ENCODE peak calls at places on chromosomes 1 and 21, in seven cellular contexts. G is endothelial cell, R is GM13976, F is lower lobe of right lung, S is tibial nerve, U is H9, J is AG10803. X is an unnamed sample.

GRCh38 chr1:162916407-162916806 is 55.4 kb upstream of the CCDC190 start:
- DNase-seq in S (no peak), J (peak; percentile 68), R (no peak), G (no peak), U (no peak), F (no peak), X (no peak)

GRCh38 chr1:42146127-42146915 is 6.9 kb upstream of the GUCA2B start:
- DNase-seq in R (no peak), U (no peak), G (no peak), S (no peak), F (no peak), J (peak; percentile 4), X (no peak)

GRCh38 chr1:22111115-22111514 is 31.8 kb downstream of the WNT4 start:
- DNase-seq in F (no peak), R (no peak), J (no peak), G (no peak), S (no peak), U (no peak), X (no peak)

GRCh38 chr1:198623920-198624647 is 14.8 kb upstream of the PTPRC start:
- DNase-seq in F (no peak), J (peak; percentile 86), G (no peak), U (no peak), R (no peak), S (no peak), X (no peak)

GRCh38 chr1:224874775-224875174 is 54.7 kb upstream of the DNAH14 start:
- DNase-seq in F (no peak), G (no peak), S (no peak), R (no peak), J (no peak), U (no peak), X (no peak)

GRCh38 chr1:36425791-36426190 is 24.5 kb downstream of the OSCP1 start:
- DNase-seq in J (no peak), F (no peak), R (no peak), U (no peak), S (no peak), G (no peak), X (no peak)

GRCh38 chr1:216325336-216325735 is 97.9 kb downstream of the USH2A start:
- DNase-seq in G (no peak), U (no peak), R (no peak), S (no peak), J (no peak), F (no peak), X (no peak)

GRCh38 chr1:214429951-214430742 is 121.3 kb downstream of the PTPN14 start:
- DNase-seq in R (no peak), U (no peak), S (no peak), F (no peak), G (no peak), J (peak; percentile 43), X (no peak)

GRCh38 chr1:100883963-100884362 is 10.7 kb downstream of the EXTL2 start:
- DNase-seq in R (no peak), G (no peak), U (no peak), J (peak; percentile 46), S (no peak), F (no peak), X (no peak)

GRCh38 chr1:235073968-235074334 is 54.7 kb downstream of the TOMM20 start:
- DNase-seq in S (no peak), F (peak; percentile 78), J (no peak), R (no peak), G (no peak), U (no peak), X (no peak)
- TF ChIP-seq CTCF in S (no peak), F (no peak), J (no peak), R (no peak), G (no peak), U (no peak), X (no peak)

DNA sequence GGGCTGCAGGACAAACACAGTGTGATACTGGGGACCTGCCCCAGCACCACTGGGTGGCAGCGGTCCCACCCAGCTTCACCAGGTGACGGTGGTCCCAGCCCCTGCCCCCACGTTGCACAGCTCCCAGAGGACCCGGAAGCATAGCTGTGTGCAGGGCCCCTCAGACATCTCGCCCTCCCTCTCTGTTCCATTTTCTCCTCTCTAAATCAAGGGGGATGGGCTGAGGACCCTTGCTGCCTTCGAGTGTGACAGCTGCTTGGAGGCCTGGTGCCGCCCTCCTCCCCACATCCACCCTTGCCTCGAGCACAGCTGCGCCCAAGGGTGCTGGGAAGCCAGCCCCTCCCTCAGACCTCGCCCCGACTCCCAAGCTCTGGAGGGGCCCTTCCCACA is 16.1 kb upstream of the LRRC3 start:
- DNase-seq in S (no peak), R (no peak), J (no peak), U (no peak), G (no peak), F (no peak), X (no peak)
- TF ChIP-seq CTCF in S (no peak), R (no peak), J (no peak), U (no peak), G (no peak), F (no peak), X (no peak)

GRCh38 chr1:111334169-111334568 is 43.5 kb downstream of the CHIA start:
- DNase-seq in J (peak; percentile 51), S (peak; percentile 21), F (no peak), G (no peak), U (peak; percentile 43), R (peak; percentile 67), X (no peak)
- TF ChIP-seq CTCF in J (peak; percentile 78), S (peak; percentile 15), F (peak; percentile 65), G (peak; percentile 26), U (peak; percentile 90), R (peak; percentile 43), X (no peak)

GRCh38 chr1:13812456-13813397 is 112.7 kb downstream of the PRDM2 start:
- DNase-seq in S (no peak), G (no peak), R (no peak), F (no peak), J (no peak), U (no peak), X (no peak)

GRCh38 chr1:13806108-13806507 is 106.1 kb downstream of the PRDM2 start:
- DNase-seq in R (no peak), U (no peak), G (no peak), F (no peak), S (no peak), J (no peak), X (no peak)

GRCh38 chr1:13808729-13809131 is 108.7 kb downstream of the PRDM2 start:
- DNase-seq in F (no peak), J (peak; percentile 59), S (peak; percentile 39), U (no peak), G (no peak), R (no peak), X (no peak)

GRCh38 chr1:13807213-13807612 is 107.2 kb downstream of the PRDM2 start:
- DNase-seq in R (peak; percentile 63), J (peak; percentile 30), U (peak; percentile 67), G (peak; percentile 70), F (no peak), S (no peak), X (no peak)

DNA sequence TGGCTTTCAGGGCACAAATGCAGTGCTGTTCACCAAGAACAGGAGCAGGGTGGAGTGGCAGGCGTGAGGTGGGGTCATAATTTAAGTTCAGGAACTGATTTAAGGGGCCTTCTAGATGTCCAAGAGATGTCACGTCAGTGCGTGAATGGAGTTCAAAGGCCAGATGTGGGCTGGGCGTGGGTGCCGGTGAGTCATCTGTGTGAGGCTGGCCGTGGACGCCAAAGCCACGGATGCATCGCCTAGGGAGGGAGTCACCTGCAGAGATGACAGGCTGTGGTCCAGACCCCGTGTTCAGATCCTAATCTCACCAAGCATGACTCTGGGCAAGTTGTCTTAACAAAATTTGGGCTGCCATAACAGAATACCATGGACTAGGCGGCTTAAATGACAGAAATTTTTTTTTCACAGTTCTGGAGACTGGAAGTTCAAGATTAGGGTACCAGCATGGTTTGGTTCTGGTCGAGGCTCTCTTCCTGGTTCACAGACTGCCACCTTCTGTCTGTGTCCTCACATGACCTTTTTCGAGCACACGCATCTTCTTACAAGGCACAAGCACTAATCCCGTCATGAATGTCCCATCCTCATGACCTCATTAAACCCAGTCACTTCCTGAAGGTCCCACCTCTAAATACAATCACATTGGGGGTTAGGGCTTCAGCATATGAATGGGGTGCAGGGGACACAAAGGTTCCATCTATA is 109.6 kb downstream of the PRDM2 start:
- DNase-seq in G (no peak), S (no peak), J (no peak), F (no peak), U (no peak), R (no peak), X (no peak)
- TF ChIP-seq CTCF in G (no peak), S (no peak), J (peak; percentile 10), F (no peak), U (peak; percentile 10), R (peak; percentile 6), X (no peak)

DNA sequence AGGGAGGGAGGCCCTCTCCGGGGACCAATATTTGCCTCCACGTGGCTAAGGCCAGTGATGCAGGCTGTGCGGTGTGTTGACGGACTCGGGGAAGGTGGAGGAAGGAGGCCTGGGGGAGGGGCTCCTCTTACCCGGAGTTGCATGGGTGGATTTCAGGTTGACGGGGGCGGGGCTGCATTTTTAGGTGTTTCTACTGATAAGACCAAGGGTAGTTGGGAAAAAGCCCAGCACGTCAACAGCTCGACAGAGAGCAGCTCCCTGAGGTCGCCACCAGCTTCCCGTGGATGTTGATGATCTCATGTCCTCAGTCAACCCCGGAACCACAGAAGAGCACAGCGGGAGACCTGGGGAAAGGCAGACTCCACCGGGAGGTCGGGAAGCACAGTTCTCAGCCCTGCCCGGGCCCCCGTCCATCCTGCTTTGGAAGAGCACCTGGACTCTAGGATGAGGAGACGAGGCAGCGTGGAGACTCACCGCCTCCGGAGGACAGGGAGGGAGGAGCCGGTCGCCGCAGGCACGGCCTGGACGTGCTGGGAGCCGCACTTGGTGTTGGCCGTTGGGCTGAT is 32.9 kb upstream of the COL6A1 start:
- DNase-seq in J (no peak), R (no peak), F (no peak), S (no peak), G (no peak), U (no peak), X (no peak)
- TF ChIP-seq CTCF in J (no peak), R (no peak), F (no peak), S (no peak), G (no peak), U (no peak), X (no peak)

GRCh38 chr1:6440198-6441126 is 15.9 kb downstream of the ESPN start:
- DNase-seq in R (peak; percentile 76), U (peak; percentile 85), S (no peak), F (peak; percentile 78), J (peak; percentile 17), G (no peak), X (no peak)
- TF ChIP-seq CTCF in R (peak; percentile 29), U (peak; percentile 79), S (peak; percentile 12), F (peak; percentile 29), J (no peak), G (peak; percentile 62), X (peak; percentile 24)

DNA sequence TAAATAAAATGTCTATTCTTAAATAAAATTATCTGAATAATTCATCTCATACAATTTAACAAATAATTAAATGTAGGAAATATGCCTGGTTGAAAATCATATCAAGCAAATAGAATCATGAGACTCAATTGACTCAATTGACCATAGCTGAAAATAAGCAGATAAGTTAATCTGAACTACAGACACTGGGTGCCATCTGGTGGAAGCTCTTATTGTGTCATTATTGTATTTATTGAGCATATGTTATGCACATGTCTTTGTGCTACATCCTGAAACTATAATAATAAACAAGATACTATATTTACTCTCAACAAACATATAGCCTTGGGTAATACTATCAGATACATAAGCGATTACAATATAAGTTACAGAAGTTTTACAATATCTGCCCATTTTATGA is 41.0 kb downstream of the BRINP3 start:
- DNase-seq in F (no peak), U (no peak), S (no peak), R (no peak), J (no peak), G (no peak), X (no peak)
- TF ChIP-seq CTCF in F (no peak), U (no peak), S (no peak), R (peak; percentile 11), J (no peak), G (no peak), X (no peak)